ENCODE peak calls at places on chromosomes 12 and 14, in nine cellular contexts. One of them, this sample, is unnamed.

GRCh38 chr12:69719336-69720316 is 19.0 kb upstream of the RAB3IP start:
- DNase-seq in kidney epithelial cell: no peak
- DNase-seq in GM19239: no peak
- DNase-seq in stimulated activated CD4-positive, alpha-beta T cell treated with anti-CD3 and anti-CD28 coated beads, Interleukin-1b, Interleukin-23, amount 100 ng/mL, for 24 hours: no peak
- DNase-seq in stimulated activated CD8-positive, alpha-beta memory T cell treated with anti-CD3 and anti-CD28 coated beads, Interleukin-2, amount 100 ng/mL, for 1 hour: no peak
- DNase-seq in hepatocyte: no peak
- DNase-seq in H7: no peak
- DNase-seq in psoas muscle: no peak
- DNase-seq in HL-60: no peak
- DNase-seq in this sample: no peak

GRCh38 chr14:99803803-99804202 is 10.6 kb downstream of the EML1 start:
- DNase-seq in kidney epithelial cell: no peak
- DNase-seq in GM19239: no peak
- DNase-seq in stimulated activated CD4-positive, alpha-beta T cell treated with anti-CD3 and anti-CD28 coated beads, Interleukin-1b, Interleukin-23, amount 100 ng/mL, for 24 hours: no peak
- DNase-seq in stimulated activated CD8-positive, alpha-beta memory T cell treated with anti-CD3 and anti-CD28 coated beads, Interleukin-2, amount 100 ng/mL, for 1 hour: no peak
- DNase-seq in hepatocyte: no peak
- DNase-seq in H7: no peak
- DNase-seq in psoas muscle: no peak
- DNase-seq in HL-60: no peak
- DNase-seq in this sample: no peak

GRCh38 chr12:124536613-124537012 is 30.8 kb downstream of the NCOR2 start:
- DNase-seq in kidney epithelial cell: no peak
- DNase-seq in GM19239: no peak
- DNase-seq in stimulated activated CD4-positive, alpha-beta T cell treated with anti-CD3 and anti-CD28 coated beads, Interleukin-1b, Interleukin-23, amount 100 ng/mL, for 24 hours: no peak
- DNase-seq in stimulated activated CD8-positive, alpha-beta memory T cell treated with anti-CD3 and anti-CD28 coated beads, Interleukin-2, amount 100 ng/mL, for 1 hour: no peak
- DNase-seq in hepatocyte: no peak
- DNase-seq in H7: no peak
- DNase-seq in psoas muscle: no peak
- DNase-seq in HL-60: no peak
- DNase-seq in this sample: no peak

GRCh38 chr14:24848427-24848826 is 201.5 kb downstream of the STXBP6 start:
- DNase-seq in kidney epithelial cell: no peak
- DNase-seq in GM19239: no peak
- DNase-seq in stimulated activated CD4-positive, alpha-beta T cell treated with anti-CD3 and anti-CD28 coated beads, Interleukin-1b, Interleukin-23, amount 100 ng/mL, for 24 hours: no peak
- DNase-seq in stimulated activated CD8-positive, alpha-beta memory T cell treated with anti-CD3 and anti-CD28 coated beads, Interleukin-2, amount 100 ng/mL, for 1 hour: no peak
- DNase-seq in hepatocyte: no peak
- DNase-seq in H7: no peak
- DNase-seq in psoas muscle: no peak
- DNase-seq in HL-60: no peak
- DNase-seq in this sample: no peak

GRCh38 chr12:10965511-10965910 is 21.2 kb downstream of the TAS2R50 start:
- DNase-seq in kidney epithelial cell: no peak
- DNase-seq in GM19239: no peak
- DNase-seq in stimulated activated CD4-positive, alpha-beta T cell treated with anti-CD3 and anti-CD28 coated beads, Interleukin-1b, Interleukin-23, amount 100 ng/mL, for 24 hours: no peak
- DNase-seq in stimulated activated CD8-positive, alpha-beta memory T cell treated with anti-CD3 and anti-CD28 coated beads, Interleukin-2, amount 100 ng/mL, for 1 hour: no peak
- DNase-seq in hepatocyte: no peak
- DNase-seq in H7: no peak
- DNase-seq in psoas muscle: no peak
- DNase-seq in HL-60: no peak
- DNase-seq in this sample: no peak

GRCh38 chr12:127273621-127274020 is 993.3 kb upstream of the TMEM132C start:
- DNase-seq in kidney epithelial cell: peak; percentile 47
- DNase-seq in GM19239: no peak
- DNase-seq in stimulated activated CD4-positive, alpha-beta T cell treated with anti-CD3 and anti-CD28 coated beads, Interleukin-1b, Interleukin-23, amount 100 ng/mL, for 24 hours: no peak
- DNase-seq in stimulated activated CD8-positive, alpha-beta memory T cell treated with anti-CD3 and anti-CD28 coated beads, Interleukin-2, amount 100 ng/mL, for 1 hour: no peak
- DNase-seq in hepatocyte: no peak
- DNase-seq in H7: no peak
- DNase-seq in psoas muscle: no peak
- DNase-seq in HL-60: no peak
- DNase-seq in this sample: no peak

GRCh38 chr12:3531496-3531895 is 40.5 kb downstream of the PRMT8 start:
- DNase-seq in kidney epithelial cell: no peak
- DNase-seq in GM19239: no peak
- DNase-seq in stimulated activated CD4-positive, alpha-beta T cell treated with anti-CD3 and anti-CD28 coated beads, Interleukin-1b, Interleukin-23, amount 100 ng/mL, for 24 hours: no peak
- DNase-seq in stimulated activated CD8-positive, alpha-beta memory T cell treated with anti-CD3 and anti-CD28 coated beads, Interleukin-2, amount 100 ng/mL, for 1 hour: no peak
- DNase-seq in hepatocyte: no peak
- DNase-seq in H7: no peak
- DNase-seq in psoas muscle: no peak
- DNase-seq in HL-60: no peak
- DNase-seq in this sample: no peak

GRCh38 chr12:54950071-54950727 is 34.4 kb downstream of the TESPA1 start:
- DNase-seq in kidney epithelial cell: no peak
- DNase-seq in GM19239: no peak
- DNase-seq in stimulated activated CD4-positive, alpha-beta T cell treated with anti-CD3 and anti-CD28 coated beads, Interleukin-1b, Interleukin-23, amount 100 ng/mL, for 24 hours: no peak
- DNase-seq in stimulated activated CD8-positive, alpha-beta memory T cell treated with anti-CD3 and anti-CD28 coated beads, Interleukin-2, amount 100 ng/mL, for 1 hour: no peak
- DNase-seq in hepatocyte: no peak
- DNase-seq in H7: no peak
- DNase-seq in psoas muscle: no peak
- DNase-seq in HL-60: no peak
- DNase-seq in this sample: no peak

GRCh38 chr12:7716391-7716790 is 5.2 kb downstream of the DPPA3 start:
- DNase-seq in kidney epithelial cell: no peak
- DNase-seq in GM19239: no peak
- DNase-seq in stimulated activated CD4-positive, alpha-beta T cell treated with anti-CD3 and anti-CD28 coated beads, Interleukin-1b, Interleukin-23, amount 100 ng/mL, for 24 hours: no peak
- DNase-seq in stimulated activated CD8-positive, alpha-beta memory T cell treated with anti-CD3 and anti-CD28 coated beads, Interleukin-2, amount 100 ng/mL, for 1 hour: no peak
- DNase-seq in hepatocyte: peak; percentile 19
- DNase-seq in H7: peak; percentile 66
- DNase-seq in psoas muscle: no peak
- DNase-seq in HL-60: peak; percentile 59
- DNase-seq in this sample: peak; percentile 21

GRCh38 chr14:44370727-44371126 is 136.4 kb downstream of the FSCB start:
- DNase-seq in kidney epithelial cell: no peak
- DNase-seq in GM19239: no peak
- DNase-seq in stimulated activated CD4-positive, alpha-beta T cell treated with anti-CD3 and anti-CD28 coated beads, Interleukin-1b, Interleukin-23, amount 100 ng/mL, for 24 hours: no peak
- DNase-seq in stimulated activated CD8-positive, alpha-beta memory T cell treated with anti-CD3 and anti-CD28 coated beads, Interleukin-2, amount 100 ng/mL, for 1 hour: no peak
- DNase-seq in hepatocyte: no peak
- DNase-seq in H7: no peak
- DNase-seq in psoas muscle: no peak
- DNase-seq in HL-60: no peak
- DNase-seq in this sample: no peak

GRCh38 chr14:67622675-67623074 is 3.0 kb downstream of the ARG2 start:
- DNase-seq in kidney epithelial cell: no peak
- DNase-seq in GM19239: no peak
- DNase-seq in stimulated activated CD4-positive, alpha-beta T cell treated with anti-CD3 and anti-CD28 coated beads, Interleukin-1b, Interleukin-23, amount 100 ng/mL, for 24 hours: no peak
- DNase-seq in stimulated activated CD8-positive, alpha-beta memory T cell treated with anti-CD3 and anti-CD28 coated beads, Interleukin-2, amount 100 ng/mL, for 1 hour: no peak
- DNase-seq in hepatocyte: peak; percentile 81
- DNase-seq in H7: peak; percentile 50
- DNase-seq in psoas muscle: no peak
- DNase-seq in HL-60: no peak
- DNase-seq in this sample: peak; percentile 40

GRCh38 chr12:51472984-51473383 is 48.4 kb downstream of the SLC4A8 start:
- DNase-seq in kidney epithelial cell: no peak
- DNase-seq in GM19239: no peak
- DNase-seq in stimulated activated CD4-positive, alpha-beta T cell treated with anti-CD3 and anti-CD28 coated beads, Interleukin-1b, Interleukin-23, amount 100 ng/mL, for 24 hours: no peak
- DNase-seq in stimulated activated CD8-positive, alpha-beta memory T cell treated with anti-CD3 and anti-CD28 coated beads, Interleukin-2, amount 100 ng/mL, for 1 hour: no peak
- DNase-seq in hepatocyte: no peak
- DNase-seq in H7: no peak
- DNase-seq in psoas muscle: no peak
- DNase-seq in HL-60: no peak
- DNase-seq in this sample: no peak

GRCh38 chr12:25337916-25338315 is 87.2 kb upstream of the KRAS start:
- DNase-seq in kidney epithelial cell: no peak
- DNase-seq in GM19239: no peak
- DNase-seq in stimulated activated CD4-positive, alpha-beta T cell treated with anti-CD3 and anti-CD28 coated beads, Interleukin-1b, Interleukin-23, amount 100 ng/mL, for 24 hours: no peak
- DNase-seq in stimulated activated CD8-positive, alpha-beta memory T cell treated with anti-CD3 and anti-CD28 coated beads, Interleukin-2, amount 100 ng/mL, for 1 hour: no peak
- DNase-seq in hepatocyte: no peak
- DNase-seq in H7: no peak
- DNase-seq in psoas muscle: no peak
- DNase-seq in HL-60: no peak
- DNase-seq in this sample: no peak

This sample was measured in cerebellar cortex.